ENCODE peak calls at places on chromosomes 1 and 21, in four cellular contexts. M is stimulated activated CD4-positive, alpha-beta T cell treated with anti-CD3 and anti-CD28 coated beads, Interleukin-2, amount 100 ng/mL, for 48 hours; P is A549; O is left ventricle myocardium superior. S is an unnamed sample.

GRCh38 chr1:99943238-99943794 is 26.5 kb upstream of the SLC35A3 start:
- DNase-seq in M (no peak), P (no peak), O (no peak), S (no peak)

GRCh38 chr1:78071696-78072095 is 25.9 kb downstream of the GIPC2 start:
- DNase-seq in P (no peak), O (no peak), M (no peak), S (no peak)

GRCh38 chr1:200619894-200620272 is 668 bp downstream of the KIF14 start:
- DNase-seq in O (no peak), P (no peak), M (no peak), S (no peak)

GRCh38 chr1:64861611-64862010 is 104.7 kb downstream of the JAK1 start:
- DNase-seq in P (no peak), M (no peak), O (no peak), S (no peak)

GRCh38 chr21:41634858-41635257 is 126.9 kb upstream of the TMPRSS2 start:
- DNase-seq in M (no peak), P (no peak), O (no peak), S (no peak)

GRCh38 chr1:173360478-173361063 is 116.6 kb upstream of the PRDX6 start:
- DNase-seq in M (no peak), P (no peak), O (no peak), S (no peak)

GRCh38 chr21:36860736-36861594 is 105.5 kb downstream of the HLCS start:
- DNase-seq in O (no peak), M (no peak), P (no peak), S (no peak)

GRCh38 chr1:74683656-74684055 is 10.1 kb upstream of the ERICH3 start:
- DNase-seq in P (no peak), M (no peak), O (no peak), S (no peak)

GRCh38 chr1:233912447-233912846 is 8.0 kb downstream of the SLC35F3 start:
- DNase-seq in O (no peak), P (no peak), M (no peak), S (no peak)

GRCh38 chr1:59481915-59482505 is 185.1 kb downstream of the FGGY start:
- DNase-seq in O (no peak), P (no peak), M (no peak), S (no peak)

S was measured in left cardiac atrium.